ENCODE peak calls at places on chromosomes 11 and 22, in six cellular contexts. D is DND-41, J is iris pigment epithelial cell, Y is activated T-cell treated with anti-CD3 and anti-CD28 coated beads for 48 hours, A is amniotic stem cell, G is RWPE1. L is an unnamed sample.

GRCh38 chr11:104968856-104969776 is 742 bp upstream of the CASP4 start:
- DNase-seq in A (peak), Y (no peak), J (peak), G (no peak), D (peak), L (no peak)

GRCh38 chr11:72700026-72700610 is 25.9 kb upstream of the PDE2A start:
- DNase-seq in D (no peak), A (no peak), G (no peak), Y (no peak), J (peak), L (no peak)

GRCh38 chr11:35179466-35180135 is 40.6 kb downstream of the CD44 start:
- DNase-seq in G (no peak), A (no peak), Y (no peak), J (no peak), D (no peak), L (no peak)

GRCh38 chr22:49930596-49931412 is 12.4 kb downstream of the CRELD2 start:
- DNase-seq in J (no peak), D (peak), Y (peak), G (no peak), A (no peak), L (peak)

GRCh38 chr11:64850979-64851567 is 6.6 kb upstream of the CDC42BPG start:
- DNase-seq in J (no peak), D (no peak), A (no peak), Y (no peak), G (no peak), L (no peak)

GRCh38 chr11:106496677-106497076 is 419.2 kb downstream of the AASDHPPT start:
- DNase-seq in J (peak), G (no peak), D (no peak), Y (no peak), A (no peak), L (peak)

GRCh38 chr11:12177739-12178338 is 67.4 kb downstream of the MICAL2 start:
- DNase-seq in G (no peak), J (peak), Y (no peak), A (no peak), D (no peak), L (no peak)

GRCh38 chr11:65619281-65619928 is 3.8 kb downstream of the PCNX3 start:
- DNase-seq in A (no peak), Y (no peak), J (no peak), G (no peak), D (no peak), L (no peak)

GRCh38 chr22:32987081-32987631 is 71.0 kb downstream of the SYN3 start:
- DNase-seq in J (peak), A (no peak), D (no peak), G (peak), Y (no peak), L (peak)

GRCh38 chr11:67616431-67617242 is 9.9 kb downstream of the NDUFV1 start:
- DNase-seq in D (no peak), Y (no peak), G (no peak), J (no peak), A (no peak), L (no peak)

GRCh38 chr11:44849922-44850321 is 100.8 kb downstream of the TP53I11 start:
- DNase-seq in Y (no peak), G (no peak), D (no peak), J (no peak), A (no peak), L (no peak)

GRCh38 chr11:17477361-17477760 is 716 bp upstream of the ABCC8 start:
- DNase-seq in J (no peak), Y (no peak), A (no peak), D (no peak), G (no peak), L (no peak)

GRCh38 chr11:102061276-102061675 is 14.0 kb downstream of the CFAP300 start:
- DNase-seq in A (no peak), Y (no peak), G (no peak), D (no peak), J (peak), L (no peak)

GRCh38 chr11:125423247-125423849 is 72.7 kb downstream of the FEZ1 start:
- DNase-seq in J (no peak), G (no peak), A (no peak), Y (no peak), D (no peak), L (no peak)

GRCh38 chr11:72585762-72586590 is 88.2 kb downstream of the PDE2A start:
- DNase-seq in Y (peak), A (peak), J (peak), D (peak), G (peak), L (no peak)

GRCh38 chr22:41445171-41446056 is 1.2 kb downstream of the TOB2 start:
- DNase-seq in D (peak), Y (peak), J (peak), G (no peak), A (no peak), L (no peak)

GRCh38 chr11:73173755-73174494 is 31.8 kb upstream of the FCHSD2 start:
- DNase-seq in G (no peak), Y (no peak), J (no peak), A (no peak), D (no peak), L (no peak)

GRCh38 chr22:49724030-49724892 is 103.4 kb downstream of the BRD1 start:
- DNase-seq in G (no peak), J (no peak), D (no peak), Y (peak), A (no peak), L (no peak)

GRCh38 chr22:19820880-19821522 is 33.7 kb downstream of the GNB1L start:
- DNase-seq in A (no peak), J (no peak), D (peak), G (no peak), Y (no peak), L (no peak)

GRCh38 chr11:9090488-9091043 is 833 bp downstream of the SCUBE2 start:
- DNase-seq in Y (no peak), J (no peak), A (no peak), D (no peak), G (no peak), L (no peak)

GRCh38 chr11:14346303-14346702 is 12.7 kb downstream of the RRAS2 start:
- DNase-seq in G (no peak), J (no peak), A (no peak), Y (no peak), D (no peak), L (no peak)

GRCh38 chr11:43517518-43517917 is 158.8 kb downstream of the TTC17 start:
- DNase-seq in Y (no peak), J (peak), A (no peak), G (no peak), D (no peak), L (no peak)